ENCODE peak calls at places on chromosome 20, in seven cellular contexts. C is fibroblast of lung, J is RWPE1, M is GM20000, A is GM13976, Y is fibroblast of villous mesenchyme, F is GM13977. D is an unnamed sample.

GRCh38 chr20:21286775-21287174 is 16.4 kb upstream of the XRN2 start:
- DNase-seq in C (no peak), A (no peak), Y (no peak), M (no peak), J (no peak), F (no peak), D (no peak)

GRCh38 chr20:38883081-38883980 is 42.9 kb upstream of the FAM83D start:
- DNase-seq in C (peak), M (no peak), Y (no peak), F (no peak), J (no peak), A (no peak), D (no peak)

GRCh38 chr20:21137078-21137477 is 11.2 kb downstream of the KIZ start:
- DNase-seq in C (no peak), A (no peak), J (no peak), M (no peak), F (no peak), Y (no peak), D (no peak)

GRCh38 chr20:5168582-5169396 is 42.0 kb downstream of the CDS2 start:
- DNase-seq in Y (peak), M (no peak), C (peak), A (no peak), J (peak), F (no peak), D (no peak)

GRCh38 chr20:3630429-3630828 is 32.8 kb downstream of the GFRA4 start:
- DNase-seq in F (no peak), A (no peak), C (no peak), M (no peak), J (no peak), Y (no peak), D (no peak)

GRCh38 chr20:41523857-41524256 is 94.3 kb downstream of the CHD6 start:
- DNase-seq in Y (no peak), J (no peak), C (no peak), A (no peak), F (no peak), M (no peak), D (no peak)

GRCh38 chr20:51444922-51445438 is 97.5 kb downstream of the NFATC2 start:
- DNase-seq in C (no peak), A (no peak), M (no peak), J (no peak), Y (no peak), F (no peak), D (no peak)

GRCh38 chr20:22579119-22579427 is 5.3 kb downstream of the FOXA2 start:
- DNase-seq in A (no peak), F (no peak), J (no peak), M (no peak), Y (no peak), C (no peak), D (no peak)

GRCh38 chr20:34143951-34144350 is 31.9 kb upstream of the EIF2S2 start:
- DNase-seq in A (no peak), F (no peak), Y (peak), M (no peak), J (no peak), C (peak), D (no peak)

GRCh38 chr20:29427201-29428060 is 1830.0 kb upstream of the DEFB115 start:
- DNase-seq in A (no peak), C (no peak), Y (no peak), M (no peak), J (no peak), F (no peak), D (no peak)

GRCh38 chr20:18750735-18751134 is 62.8 kb upstream of the SCP2D1 start:
- DNase-seq in Y (no peak), F (no peak), A (no peak), M (no peak), C (no peak), J (no peak), D (no peak)

GRCh38 chr20:3745686-3746173 is 13.2 kb downstream of the HSPA12B start:
- DNase-seq in M (no peak), J (no peak), A (no peak), F (no peak), Y (no peak), C (no peak), D (no peak)

GRCh38 chr20:51497542-51498467 is 44.7 kb downstream of the NFATC2 start:
- DNase-seq in M (peak), J (no peak), C (peak), Y (no peak), A (peak), F (peak), D (peak)

GRCh38 chr20:45059022-45059728 is 41.8 kb downstream of the KCNS1 start:
- DNase-seq in A (no peak), C (peak), J (peak), Y (peak), M (no peak), F (no peak), D (no peak)

GRCh38 chr20:46826343-46826984 is 68.2 kb upstream of the EYA2 start:
- DNase-seq in J (no peak), Y (no peak), M (no peak), C (peak), F (no peak), A (no peak), D (no peak)

GRCh38 chr20:13325033-13325432 is 104.0 kb downstream of the ISM1 start:
- DNase-seq in C (peak), A (no peak), F (no peak), M (no peak), Y (peak), J (no peak), D (peak)

GRCh38 chr20:42906120-42906519 is 283.6 kb downstream of the PTPRT start:
- DNase-seq in C (no peak), Y (no peak), M (no peak), J (no peak), F (no peak), A (no peak), D (no peak)

GRCh38 chr20:5153612-5154542 is 27.1 kb downstream of the CDS2 start:
- DNase-seq in A (no peak), C (peak), F (no peak), M (no peak), J (peak), Y (peak), D (peak)

GRCh38 chr20:11919046-11919445 is 1.4 kb downstream of the BTBD3 start:
- DNase-seq in A (no peak), J (no peak), C (peak), M (no peak), Y (peak), F (no peak), D (no peak)

GRCh38 chr20:13995841-13996240 is 525 bp downstream of the MACROD2 start:
- DNase-seq in M (no peak), F (no peak), J (peak), Y (no peak), C (no peak), A (no peak), D (peak)

GRCh38 chr20:1866834-1867233 is 28.4 kb upstream of the SIRPA start:
- DNase-seq in Y (no peak), F (no peak), M (no peak), J (no peak), A (no peak), C (no peak), D (no peak)

GRCh38 chr20:39282619-39283092 is 320.5 kb downstream of the DHX35 start:
- DNase-seq in M (no peak), C (no peak), Y (no peak), F (no peak), J (no peak), A (no peak), D (no peak)

DNA sequence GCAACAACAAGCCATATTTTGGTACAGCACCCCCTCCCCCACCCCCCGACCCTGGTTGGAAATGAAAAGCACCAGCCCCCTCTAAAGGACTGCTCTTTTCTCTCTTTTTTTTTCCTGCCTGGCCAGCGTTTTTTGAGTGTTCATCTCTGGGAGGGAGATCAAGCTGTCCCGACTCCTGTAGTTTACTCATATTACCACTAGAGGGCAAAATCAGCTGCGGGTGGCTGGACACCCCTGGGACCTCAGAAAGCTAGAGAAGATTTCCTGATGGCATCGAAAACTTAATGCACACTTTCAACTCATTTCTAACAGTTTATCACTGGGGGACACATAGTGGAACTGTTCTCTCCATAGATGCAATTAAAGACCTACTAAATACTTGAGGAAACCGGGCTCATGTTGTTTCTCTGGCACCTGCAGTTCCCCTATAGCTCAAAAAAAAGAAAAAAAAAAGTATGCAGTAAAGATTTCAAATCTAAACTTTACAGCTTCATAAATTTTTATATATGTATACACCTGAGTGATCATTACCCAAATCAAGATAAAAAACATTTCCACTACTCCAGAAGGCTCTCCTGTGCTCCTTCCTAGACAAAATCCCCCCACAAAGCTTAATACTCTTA is 24.4 kb downstream of the CNBD2 start:
- DNase-seq in J (peak), F (peak), Y (peak), A (peak), M (peak), C (peak), D (peak)
- TF ChIP-seq CTCF in J (peak), F (peak), Y (peak), A (peak), M (peak), C (peak), D (peak)

GRCh38 chr20:37341632-37342031 is 4.3 kb upstream of the SRC start:
- DNase-seq in J (no peak), F (no peak), Y (no peak), A (no peak), M (no peak), C (no peak), D (no peak)

GRCh38 chr20:37343212-37343993 is 2.5 kb upstream of the SRC start:
- DNase-seq in A (no peak), Y (no peak), F (no peak), C (no peak), J (no peak), M (no peak), D (peak)

GRCh38 chr20:37340998-37341397 is 4.9 kb upstream of the SRC start:
- DNase-seq in F (no peak), Y (no peak), C (no peak), J (no peak), M (no peak), A (no peak), D (no peak)

GRCh38 chr20:37343994-37344355 is 2.0 kb upstream of the SRC start:
- DNase-seq in A (no peak), M (no peak), J (no peak), F (no peak), Y (no peak), C (no peak), D (no peak)

GRCh38 chr20:37342231-37343177 is 3.4 kb upstream of the SRC start:
- DNase-seq in J (no peak), M (no peak), A (no peak), F (no peak), Y (no peak), C (no peak), D (no peak)
- TF ChIP-seq CTCF in J (no peak), M (no peak), A (no peak), F (no peak), Y (no peak), C (no peak), D (no peak)

DNA sequence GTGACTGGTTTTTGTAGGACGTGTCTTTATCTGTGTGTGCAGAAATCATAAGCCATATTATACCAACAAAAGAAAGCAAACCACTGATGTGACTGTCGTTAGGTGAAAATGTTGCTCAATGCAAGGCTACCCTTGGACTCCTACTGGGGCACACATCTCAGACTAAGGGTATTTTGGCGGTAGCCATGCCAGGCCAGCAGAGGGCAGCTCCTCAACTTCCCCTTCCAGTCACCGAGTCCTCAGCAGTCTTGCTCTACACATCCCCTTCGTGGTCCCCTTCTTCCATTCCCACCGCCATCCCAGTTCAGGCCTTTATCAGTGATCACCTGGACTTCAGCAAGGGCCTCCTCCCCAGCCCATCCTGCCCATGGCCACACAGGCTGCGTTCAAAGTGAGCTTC is 113.7 kb upstream of the GGTLC1 start:
- DNase-seq in F (no peak), C (no peak), J (no peak), M (no peak), A (no peak), Y (no peak), D (peak)
- TF ChIP-seq CTCF in F (peak), C (peak), J (no peak), M (no peak), A (peak), Y (peak), D (peak)

DNA sequence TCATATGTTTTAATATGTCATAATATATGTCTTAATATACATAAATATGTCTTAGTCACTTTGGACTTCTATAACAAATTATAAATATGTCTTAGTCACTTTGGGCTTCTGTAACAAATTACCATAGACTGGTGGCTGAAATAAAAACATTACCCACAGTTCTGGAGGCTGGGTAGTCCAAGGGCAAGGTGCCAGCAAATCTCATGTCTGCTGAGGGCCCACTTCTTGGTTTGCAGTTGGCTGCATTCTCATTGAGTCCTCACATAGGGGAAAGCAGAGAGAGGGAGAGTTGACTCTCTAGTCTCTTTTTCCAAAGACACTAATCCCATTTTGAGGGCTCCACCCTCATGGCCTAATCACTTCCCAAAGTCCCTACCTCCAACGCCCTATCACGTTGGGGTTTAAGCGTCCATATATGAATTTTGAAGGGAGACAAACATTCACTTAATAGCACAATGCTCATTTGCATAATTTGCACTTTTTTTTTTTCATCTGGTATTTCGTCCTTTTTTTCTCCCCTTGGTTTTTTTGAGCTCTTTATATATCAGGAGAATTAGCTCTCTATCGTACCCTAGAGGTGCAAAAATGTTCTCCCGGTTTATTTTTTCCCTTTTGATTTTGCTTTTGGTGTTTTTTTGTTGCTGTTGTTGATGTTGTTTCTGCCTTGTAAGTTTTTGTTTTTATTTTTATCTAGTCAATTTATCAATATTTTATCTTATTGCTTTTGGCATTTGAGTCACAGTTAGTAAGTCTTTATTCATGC is 266.4 kb downstream of the PLCB1 start:
- DNase-seq in J (no peak), C (no peak), M (no peak), Y (no peak), F (no peak), A (no peak), D (no peak)
- TF ChIP-seq CTCF in J (no peak), C (no peak), M (no peak), Y (peak), F (no peak), A (no peak), D (no peak)

GRCh38 chr20:35620818-35621559 is 5.4 kb downstream of the SPAG4 start:
- DNase-seq in M (no peak), Y (no peak), A (no peak), F (no peak), C (no peak), J (no peak), D (no peak)

GRCh38 chr20:35617397-35618031 is 1.9 kb downstream of the SPAG4 start:
- DNase-seq in J (peak), Y (peak), A (peak), C (peak), F (peak), M (peak), D (peak)

GRCh38 chr20:35618372-35619131 is 2.9 kb downstream of the SPAG4 start:
- DNase-seq in J (peak), C (peak), F (peak), M (peak), Y (peak), A (no peak), D (peak)

GRCh38 chr20:35618032-35618371 is 2.4 kb downstream of the SPAG4 start:
- DNase-seq in J (no peak), Y (no peak), M (no peak), F (no peak), A (no peak), C (no peak), D (no peak)

DNA sequence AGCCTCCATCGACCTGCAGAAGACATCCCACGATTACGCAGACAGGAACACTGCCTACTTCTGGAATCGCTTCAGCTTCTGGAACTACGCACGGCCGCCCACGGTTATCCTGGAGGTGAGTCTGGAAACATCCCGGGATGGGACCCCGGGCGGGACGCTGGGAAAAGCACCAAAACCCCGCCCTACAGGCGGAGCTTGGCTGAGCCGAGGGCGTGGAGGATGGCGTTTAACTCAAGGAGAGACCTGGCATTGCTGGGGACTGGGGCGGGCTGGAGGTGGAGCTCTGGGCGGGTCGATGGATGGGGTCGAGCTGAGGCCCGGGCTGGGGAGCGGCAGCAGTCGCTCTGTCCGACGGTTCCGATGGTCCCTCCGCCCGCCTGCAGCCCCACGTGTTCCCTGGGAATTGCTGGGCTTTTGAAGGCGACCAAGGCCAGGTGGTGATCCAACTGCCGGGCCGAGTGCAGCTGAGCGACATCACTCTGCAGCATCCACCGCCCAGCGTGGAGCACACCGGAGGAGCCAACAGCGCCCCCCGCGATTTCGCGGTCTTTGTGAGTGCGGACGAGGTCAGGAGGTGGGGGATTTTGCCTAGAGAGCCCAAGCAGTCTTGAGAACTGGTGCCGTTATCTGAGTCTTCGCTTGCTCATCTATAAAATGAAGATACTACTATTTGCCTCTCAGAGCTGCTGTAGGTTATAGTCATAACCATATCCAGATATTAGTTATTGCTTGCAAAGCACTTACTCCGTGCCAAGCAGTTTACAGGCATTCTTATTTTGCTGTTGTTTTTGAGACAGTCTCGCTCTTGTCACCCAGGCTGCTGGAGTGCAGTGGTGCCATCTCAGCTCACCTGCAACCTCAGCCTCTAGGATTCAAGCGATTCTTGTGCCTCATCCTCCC is 3.8 kb downstream of the SPAG4 start:
- DNase-seq in F (peak), J (peak), M (peak), C (peak), A (peak), Y (peak), D (peak)
- TF ChIP-seq CTCF in F (peak), J (peak), M (peak), C (peak), A (peak), Y (peak), D (peak)

GRCh38 chr20:17453592-17453991 is 77.6 kb downstream of the BFSP1 start:
- DNase-seq in M (no peak), Y (no peak), F (no peak), C (no peak), J (no peak), A (no peak), D (no peak)
- TF ChIP-seq CTCF in M (no peak), Y (no peak), F (no peak), C (no peak), J (no peak), A (no peak), D (no peak)

GRCh38 chr20:57742506-57743180 is 32.8 kb upstream of the PMEPA1 start:
- DNase-seq in M (no peak), J (no peak), A (no peak), F (no peak), Y (no peak), C (no peak), D (no peak)
- TF ChIP-seq CTCF in M (no peak), J (no peak), A (no peak), F (no peak), Y (no peak), C (no peak), D (no peak)

D was measured in activated CD8-positive, alpha-beta T cell treated with anti-CD3 and anti-CD28 coated beads for 36 hours.